ENCODE peak calls at places on chromosomes 16 and 17, in nine cellular contexts. One of them, this sample, is unnamed.

GRCh38 chr17:6679241-6679640 is 27.7 kb downstream of the C17orf100 start:
- DNase-seq in epithelial cell of esophagus: peak; percentile 29
- DNase-seq in bronchial epithelial cell: peak; percentile 36
- DNase-seq in fibroblast of pulmonary artery: no peak
- DNase-seq in osteoblast: no peak
- DNase-seq in CD4-positive, alpha-beta T cell: no peak
- DNase-seq in transverse colon: no peak
- DNase-seq in endodermal cell: no peak
- DNase-seq in coronary artery: no peak
- DNase-seq in this sample: no peak

GRCh38 chr17:48646183-48647102 is 20.3 kb upstream of the HOXB9 start:
- DNase-seq in epithelial cell of esophagus: no peak
- DNase-seq in bronchial epithelial cell: no peak
- DNase-seq in fibroblast of pulmonary artery: no peak
- DNase-seq in osteoblast: peak; percentile 58
- DNase-seq in CD4-positive, alpha-beta T cell: no peak
- DNase-seq in transverse colon: peak; percentile 82
- DNase-seq in endodermal cell: peak; percentile 81
- DNase-seq in coronary artery: no peak
- DNase-seq in this sample: no peak

GRCh38 chr16:22348296-22348695 is 26.1 kb downstream of the CDR2 start:
- DNase-seq in epithelial cell of esophagus: peak; percentile 91
- DNase-seq in bronchial epithelial cell: peak; percentile 90
- DNase-seq in fibroblast of pulmonary artery: no peak
- DNase-seq in osteoblast: no peak
- DNase-seq in CD4-positive, alpha-beta T cell: no peak
- DNase-seq in transverse colon: no peak
- DNase-seq in endodermal cell: no peak
- DNase-seq in coronary artery: no peak
- DNase-seq in this sample: no peak

GRCh38 chr16:67531247-67531646 is 2.6 kb downstream of the RIPOR1 start:
- DNase-seq in epithelial cell of esophagus: no peak
- DNase-seq in bronchial epithelial cell: no peak
- DNase-seq in fibroblast of pulmonary artery: no peak
- DNase-seq in osteoblast: peak; percentile 15
- DNase-seq in CD4-positive, alpha-beta T cell: no peak
- DNase-seq in transverse colon: no peak
- DNase-seq in endodermal cell: no peak
- DNase-seq in coronary artery: peak; percentile 64
- DNase-seq in this sample: no peak

GRCh38 chr16:13014516-13014915 is 113.1 kb downstream of the SHISA9 start:
- DNase-seq in epithelial cell of esophagus: no peak
- DNase-seq in bronchial epithelial cell: no peak
- DNase-seq in fibroblast of pulmonary artery: no peak
- DNase-seq in osteoblast: no peak
- DNase-seq in CD4-positive, alpha-beta T cell: no peak
- DNase-seq in transverse colon: no peak
- DNase-seq in endodermal cell: peak; percentile 79
- DNase-seq in coronary artery: no peak
- DNase-seq in this sample: no peak

GRCh38 chr16:4087990-4088577 is 28.2 kb downstream of the ADCY9 start:
- DNase-seq in epithelial cell of esophagus: no peak
- DNase-seq in bronchial epithelial cell: no peak
- DNase-seq in fibroblast of pulmonary artery: no peak
- DNase-seq in osteoblast: no peak
- DNase-seq in CD4-positive, alpha-beta T cell: no peak
- DNase-seq in transverse colon: peak; percentile 4
- DNase-seq in endodermal cell: no peak
- DNase-seq in coronary artery: no peak
- DNase-seq in this sample: no peak

GRCh38 chr17:70137451-70138230 is 31.7 kb upstream of the KCNJ2 start:
- DNase-seq in epithelial cell of esophagus: peak; percentile 92
- DNase-seq in bronchial epithelial cell: peak; percentile 87
- DNase-seq in fibroblast of pulmonary artery: peak; percentile 96
- DNase-seq in osteoblast: peak; percentile 48
- DNase-seq in CD4-positive, alpha-beta T cell: no peak
- DNase-seq in transverse colon: peak; percentile 32
- DNase-seq in endodermal cell: peak; percentile 60
- DNase-seq in coronary artery: no peak
- DNase-seq in this sample: no peak

GRCh38 chr17:14317383-14317782 is 16.5 kb downstream of the HS3ST3B1 start:
- DNase-seq in epithelial cell of esophagus: no peak
- DNase-seq in bronchial epithelial cell: no peak
- DNase-seq in fibroblast of pulmonary artery: no peak
- DNase-seq in osteoblast: no peak
- DNase-seq in CD4-positive, alpha-beta T cell: no peak
- DNase-seq in transverse colon: no peak
- DNase-seq in endodermal cell: peak; percentile 70
- DNase-seq in coronary artery: no peak
- DNase-seq in this sample: no peak

GRCh38 chr16:84789431-84789830 is 30.4 kb upstream of the CRISPLD2 start:
- DNase-seq in epithelial cell of esophagus: no peak
- DNase-seq in bronchial epithelial cell: no peak
- DNase-seq in fibroblast of pulmonary artery: no peak
- DNase-seq in osteoblast: no peak
- DNase-seq in CD4-positive, alpha-beta T cell: no peak
- DNase-seq in transverse colon: no peak
- DNase-seq in endodermal cell: no peak
- DNase-seq in coronary artery: no peak
- DNase-seq in this sample: no peak

GRCh38 chr16:84788968-84789371 is 30.8 kb upstream of the CRISPLD2 start:
- DNase-seq in epithelial cell of esophagus: peak; percentile 16
- DNase-seq in bronchial epithelial cell: no peak
- DNase-seq in fibroblast of pulmonary artery: no peak
- DNase-seq in osteoblast: no peak
- DNase-seq in CD4-positive, alpha-beta T cell: no peak
- DNase-seq in transverse colon: no peak
- DNase-seq in endodermal cell: no peak
- DNase-seq in coronary artery: no peak
- DNase-seq in this sample: no peak

GRCh38 chr16:84791088-84791487 is 28.7 kb upstream of the CRISPLD2 start:
- DNase-seq in epithelial cell of esophagus: no peak
- DNase-seq in bronchial epithelial cell: no peak
- DNase-seq in fibroblast of pulmonary artery: no peak
- DNase-seq in osteoblast: no peak
- DNase-seq in CD4-positive, alpha-beta T cell: no peak
- DNase-seq in transverse colon: no peak
- DNase-seq in endodermal cell: no peak
- DNase-seq in coronary artery: no peak
- DNase-seq in this sample: no peak

GRCh38 chr16:84790291-84790690 is 29.5 kb upstream of the CRISPLD2 start:
- DNase-seq in epithelial cell of esophagus: peak; percentile 19
- DNase-seq in bronchial epithelial cell: no peak
- DNase-seq in fibroblast of pulmonary artery: no peak
- DNase-seq in osteoblast: no peak
- DNase-seq in CD4-positive, alpha-beta T cell: no peak
- DNase-seq in transverse colon: no peak
- DNase-seq in endodermal cell: no peak
- DNase-seq in coronary artery: no peak
- DNase-seq in this sample: no peak

GRCh38 chr16:84791501-84791900 is 28.3 kb upstream of the CRISPLD2 start:
- DNase-seq in epithelial cell of esophagus: no peak
- DNase-seq in bronchial epithelial cell: no peak
- DNase-seq in fibroblast of pulmonary artery: no peak
- DNase-seq in osteoblast: no peak
- DNase-seq in CD4-positive, alpha-beta T cell: no peak
- DNase-seq in transverse colon: no peak
- DNase-seq in endodermal cell: no peak
- DNase-seq in coronary artery: no peak
- DNase-seq in this sample: no peak
- TF ChIP-seq CTCF in epithelial cell of esophagus: no peak
- TF ChIP-seq CTCF in bronchial epithelial cell: no peak
- TF ChIP-seq CTCF in fibroblast of pulmonary artery: no peak
- TF ChIP-seq CTCF in osteoblast: no peak
- TF ChIP-seq CTCF in CD4-positive, alpha-beta T cell: no peak
- TF ChIP-seq CTCF in transverse colon: no peak
- TF ChIP-seq CTCF in endodermal cell: no peak
- TF ChIP-seq CTCF in coronary artery: no peak
- TF ChIP-seq CTCF in this sample: no peak

DNA sequence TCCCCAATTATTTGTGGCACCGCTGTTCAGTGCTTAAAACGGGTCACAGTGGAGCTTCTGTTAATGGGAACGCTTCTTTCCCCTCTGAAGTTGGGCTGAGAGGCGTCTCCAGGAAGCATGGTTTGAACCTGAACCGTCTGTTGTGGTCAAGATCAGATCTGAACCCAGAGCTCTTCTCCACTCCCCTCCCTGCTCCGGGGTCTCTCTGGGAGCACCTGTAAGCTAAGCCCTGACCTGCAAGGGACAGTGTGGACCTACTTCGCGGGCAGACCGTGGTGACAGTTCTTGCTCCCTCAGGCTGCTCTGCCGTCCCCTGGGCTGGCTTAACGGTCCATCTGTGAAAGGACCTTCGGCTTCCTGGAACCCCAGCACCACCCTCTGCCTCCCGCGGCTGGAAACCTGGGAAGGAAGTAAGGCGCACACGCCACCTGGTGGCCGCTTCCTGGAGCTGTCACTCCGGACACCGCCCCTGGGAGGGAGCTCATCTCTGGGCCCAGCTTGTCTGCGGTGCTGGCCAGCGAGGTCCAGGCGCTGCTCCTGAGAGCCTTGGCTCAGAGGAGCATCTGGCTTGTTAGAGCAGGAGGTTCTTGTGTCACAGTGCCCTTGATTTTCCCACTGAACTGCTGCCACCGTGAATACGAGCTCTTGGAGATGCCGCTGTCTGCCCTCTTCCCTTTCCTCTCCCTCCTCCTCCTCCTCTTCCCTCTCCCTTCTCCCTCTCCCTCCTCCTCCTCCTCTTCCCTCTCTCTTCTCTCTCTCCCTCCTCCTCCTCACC is 518.5 kb upstream of the EEF2KMT start:
- DNase-seq in epithelial cell of esophagus: no peak
- DNase-seq in bronchial epithelial cell: no peak
- DNase-seq in fibroblast of pulmonary artery: peak; percentile 2
- DNase-seq in osteoblast: no peak
- DNase-seq in CD4-positive, alpha-beta T cell: peak; percentile 1
- DNase-seq in transverse colon: peak; percentile 64
- DNase-seq in endodermal cell: peak; percentile 94
- DNase-seq in coronary artery: peak; percentile 74
- DNase-seq in this sample: peak; percentile 63
- TF ChIP-seq CTCF in epithelial cell of esophagus: peak; percentile 18
- TF ChIP-seq CTCF in bronchial epithelial cell: no peak
- TF ChIP-seq CTCF in fibroblast of pulmonary artery: peak; percentile 12
- TF ChIP-seq CTCF in osteoblast: no peak
- TF ChIP-seq CTCF in CD4-positive, alpha-beta T cell: peak; percentile 51
- TF ChIP-seq CTCF in transverse colon: peak; percentile 61
- TF ChIP-seq CTCF in endodermal cell: peak; percentile 96
- TF ChIP-seq CTCF in coronary artery: peak; percentile 47
- TF ChIP-seq CTCF in this sample: peak; percentile 95

DNA sequence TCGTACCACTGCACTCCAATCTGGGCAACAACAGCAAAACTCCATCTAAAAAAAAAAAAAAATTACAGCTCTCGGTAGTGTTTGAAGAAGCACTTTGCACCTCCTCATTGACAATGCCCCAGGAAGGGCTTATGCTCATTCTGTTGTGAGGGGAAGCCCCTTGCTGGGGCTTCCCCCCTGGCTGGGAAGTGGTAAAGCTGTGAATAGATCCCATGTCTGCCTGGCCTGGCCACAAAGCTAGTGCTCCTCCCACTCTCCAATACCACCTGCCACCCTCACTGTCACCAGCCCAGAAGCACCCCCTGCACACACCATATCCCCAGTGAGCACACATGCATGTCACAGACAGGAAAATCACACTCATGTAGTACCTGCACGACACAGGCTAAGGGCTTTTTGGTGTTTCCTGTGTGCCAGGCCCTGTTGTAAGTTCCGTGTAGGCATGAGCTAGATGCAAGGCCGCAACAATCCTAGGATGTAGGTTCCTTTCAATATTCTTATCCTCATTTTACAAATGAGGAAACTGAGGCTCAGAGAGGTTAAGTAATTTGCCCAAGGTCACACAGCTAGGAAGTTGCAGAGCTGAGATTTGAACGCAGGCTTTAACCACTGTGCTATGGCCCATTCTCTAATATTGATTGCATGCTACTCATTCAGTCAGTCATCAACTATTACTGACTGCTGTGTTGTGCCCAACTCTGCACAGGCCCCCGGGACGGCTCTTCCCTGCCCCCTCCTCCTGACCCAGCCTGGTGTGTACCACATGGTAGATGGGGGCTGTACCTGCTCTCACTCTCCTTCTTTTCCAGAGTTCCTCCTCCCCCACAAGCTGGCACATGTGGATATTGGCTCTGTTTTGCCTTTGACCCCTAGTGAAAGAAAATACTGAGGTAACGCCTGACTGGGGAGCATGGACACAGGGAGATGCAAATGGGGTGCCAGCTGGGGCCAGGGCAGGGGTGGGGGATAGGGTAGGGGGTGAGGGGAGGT is 11.9 kb upstream of the COL1A1 start:
- DNase-seq in epithelial cell of esophagus: no peak
- DNase-seq in bronchial epithelial cell: no peak
- DNase-seq in fibroblast of pulmonary artery: no peak
- DNase-seq in osteoblast: peak; percentile 26
- DNase-seq in CD4-positive, alpha-beta T cell: no peak
- DNase-seq in transverse colon: no peak
- DNase-seq in endodermal cell: peak; percentile 92
- DNase-seq in coronary artery: no peak
- DNase-seq in this sample: no peak
- TF ChIP-seq CTCF in epithelial cell of esophagus: no peak
- TF ChIP-seq CTCF in bronchial epithelial cell: no peak
- TF ChIP-seq CTCF in fibroblast of pulmonary artery: no peak
- TF ChIP-seq CTCF in osteoblast: no peak
- TF ChIP-seq CTCF in CD4-positive, alpha-beta T cell: no peak
- TF ChIP-seq CTCF in transverse colon: no peak
- TF ChIP-seq CTCF in endodermal cell: peak; percentile 54
- TF ChIP-seq CTCF in coronary artery: no peak
- TF ChIP-seq CTCF in this sample: no peak

GRCh38 chr16:82031116-82032084 is 3.7 kb upstream of the HSD17B2 start:
- DNase-seq in epithelial cell of esophagus: peak; percentile 80
- DNase-seq in bronchial epithelial cell: peak; percentile 80
- DNase-seq in fibroblast of pulmonary artery: peak; percentile 79
- DNase-seq in osteoblast: peak; percentile 75
- DNase-seq in CD4-positive, alpha-beta T cell: no peak
- DNase-seq in transverse colon: no peak
- DNase-seq in endodermal cell: peak; percentile 56
- DNase-seq in coronary artery: no peak
- DNase-seq in this sample: no peak
- TF ChIP-seq CTCF in epithelial cell of esophagus: peak; percentile 79
- TF ChIP-seq CTCF in bronchial epithelial cell: peak; percentile 62
- TF ChIP-seq CTCF in fibroblast of pulmonary artery: peak; percentile 72
- TF ChIP-seq CTCF in osteoblast: peak; percentile 60
- TF ChIP-seq CTCF in CD4-positive, alpha-beta T cell: peak; percentile 16
- TF ChIP-seq CTCF in transverse colon: peak; percentile 77
- TF ChIP-seq CTCF in endodermal cell: peak; percentile 86
- TF ChIP-seq CTCF in coronary artery: no peak
- TF ChIP-seq CTCF in this sample: peak; percentile 47

GRCh38 chr17:34584805-34585416 is 5.5 kb downstream of the TMEM132E start:
- DNase-seq in epithelial cell of esophagus: peak; percentile 28
- DNase-seq in bronchial epithelial cell: peak; percentile 33
- DNase-seq in fibroblast of pulmonary artery: peak; percentile 29
- DNase-seq in osteoblast: peak; percentile 87
- DNase-seq in CD4-positive, alpha-beta T cell: no peak
- DNase-seq in transverse colon: no peak
- DNase-seq in endodermal cell: no peak
- DNase-seq in coronary artery: no peak
- DNase-seq in this sample: no peak
- TF ChIP-seq CTCF in epithelial cell of esophagus: peak; percentile 20
- TF ChIP-seq CTCF in bronchial epithelial cell: peak; percentile 21
- TF ChIP-seq CTCF in fibroblast of pulmonary artery: peak; percentile 7
- TF ChIP-seq CTCF in osteoblast: no peak
- TF ChIP-seq CTCF in CD4-positive, alpha-beta T cell: no peak
- TF ChIP-seq CTCF in transverse colon: no peak
- TF ChIP-seq CTCF in endodermal cell: peak; percentile 61
- TF ChIP-seq CTCF in coronary artery: no peak
- TF ChIP-seq CTCF in this sample: no peak